ENCODE peak calls at places on chromosomes 11 and 22, in six cellular contexts. One of them, this sample, is unnamed.

GRCh38 chr22:50548046-50548912 is 2.6 kb downstream of the KLHDC7B start:
- DNase-seq in CD8-positive, alpha-beta T cell: peak; percentile 60
- DNase-seq in SJCRH30: no peak
- DNase-seq in lung: no peak
- DNase-seq in CD4-positive, alpha-beta T cell: peak; percentile 67
- DNase-seq in Peyer's patch: peak; percentile 80
- DNase-seq in this sample: no peak

GRCh38 chr22:32861330-32861729 is 59.8 kb downstream of the TIMP3 start:
- DNase-seq in CD8-positive, alpha-beta T cell: no peak
- DNase-seq in SJCRH30: no peak
- DNase-seq in lung: no peak
- DNase-seq in CD4-positive, alpha-beta T cell: no peak
- DNase-seq in Peyer's patch: no peak
- DNase-seq in this sample: no peak

GRCh38 chr11:15671216-15671615 is 556.5 kb downstream of the INSC start:
- DNase-seq in CD8-positive, alpha-beta T cell: no peak
- DNase-seq in SJCRH30: no peak
- DNase-seq in lung: peak; percentile 19
- DNase-seq in CD4-positive, alpha-beta T cell: no peak
- DNase-seq in Peyer's patch: no peak
- DNase-seq in this sample: no peak

GRCh38 chr11:122656631-122657101 is 1.1 kb downstream of the UBASH3B start:
- DNase-seq in CD8-positive, alpha-beta T cell: peak; percentile 8
- DNase-seq in SJCRH30: no peak
- DNase-seq in lung: no peak
- DNase-seq in CD4-positive, alpha-beta T cell: peak; percentile 25
- DNase-seq in Peyer's patch: peak; percentile 61
- DNase-seq in this sample: no peak

GRCh38 chr11:9170450-9170849 is 79.1 kb upstream of the SCUBE2 start:
- DNase-seq in CD8-positive, alpha-beta T cell: no peak
- DNase-seq in SJCRH30: no peak
- DNase-seq in lung: no peak
- DNase-seq in CD4-positive, alpha-beta T cell: no peak
- DNase-seq in Peyer's patch: no peak
- DNase-seq in this sample: no peak

GRCh38 chr22:44363980-44364749 is 51.4 kb upstream of the SHISAL1 start:
- DNase-seq in CD8-positive, alpha-beta T cell: no peak
- DNase-seq in SJCRH30: no peak
- DNase-seq in lung: no peak
- DNase-seq in CD4-positive, alpha-beta T cell: no peak
- DNase-seq in Peyer's patch: no peak
- DNase-seq in this sample: no peak

GRCh38 chr11:2508793-2509192 is 64.0 kb downstream of the KCNQ1 start:
- DNase-seq in CD8-positive, alpha-beta T cell: no peak
- DNase-seq in SJCRH30: no peak
- DNase-seq in lung: no peak
- DNase-seq in CD4-positive, alpha-beta T cell: no peak
- DNase-seq in Peyer's patch: no peak
- DNase-seq in this sample: no peak

GRCh38 chr11:96306933-96307747 is 35.9 kb downstream of the MAML2 start:
- DNase-seq in CD8-positive, alpha-beta T cell: no peak
- DNase-seq in SJCRH30: peak; percentile 81
- DNase-seq in lung: peak; percentile 91
- DNase-seq in CD4-positive, alpha-beta T cell: no peak
- DNase-seq in Peyer's patch: peak; percentile 90
- DNase-seq in this sample: peak; percentile 15

GRCh38 chr11:71580057-71581003 is 2.3 kb downstream of the KRTAP5-11 start:
- DNase-seq in CD8-positive, alpha-beta T cell: no peak
- DNase-seq in SJCRH30: peak; percentile 75
- DNase-seq in lung: peak; percentile 69
- DNase-seq in CD4-positive, alpha-beta T cell: peak; percentile 3
- DNase-seq in Peyer's patch: peak; percentile 77
- DNase-seq in this sample: peak; percentile 27

GRCh38 chr22:38614331-38615122 is 41.7 kb downstream of the FAM227A start:
- DNase-seq in CD8-positive, alpha-beta T cell: no peak
- DNase-seq in SJCRH30: no peak
- DNase-seq in lung: no peak
- DNase-seq in CD4-positive, alpha-beta T cell: no peak
- DNase-seq in Peyer's patch: no peak
- DNase-seq in this sample: no peak

GRCh38 chr11:8225589-8226036 is 38.1 kb downstream of the LMO1 start:
- DNase-seq in CD8-positive, alpha-beta T cell: peak; percentile 66
- DNase-seq in SJCRH30: peak; percentile 79
- DNase-seq in lung: peak; percentile 68
- DNase-seq in CD4-positive, alpha-beta T cell: peak; percentile 54
- DNase-seq in Peyer's patch: peak; percentile 82
- DNase-seq in this sample: peak; percentile 53

GRCh38 chr11:96307748-96308133 is 35.3 kb downstream of the MAML2 start:
- DNase-seq in CD8-positive, alpha-beta T cell: no peak
- DNase-seq in SJCRH30: peak; percentile 48
- DNase-seq in lung: no peak
- DNase-seq in CD4-positive, alpha-beta T cell: no peak
- DNase-seq in Peyer's patch: no peak
- DNase-seq in this sample: no peak

GRCh38 chr11:120197254-120197891 is 13.5 kb upstream of the OAF start:
- DNase-seq in CD8-positive, alpha-beta T cell: no peak
- DNase-seq in SJCRH30: peak; percentile 81
- DNase-seq in lung: no peak
- DNase-seq in CD4-positive, alpha-beta T cell: no peak
- DNase-seq in Peyer's patch: peak; percentile 82
- DNase-seq in this sample: no peak

GRCh38 chr11:117519170-117519569 is 191.5 kb downstream of the CEP164 start:
- DNase-seq in CD8-positive, alpha-beta T cell: no peak
- DNase-seq in SJCRH30: no peak
- DNase-seq in lung: no peak
- DNase-seq in CD4-positive, alpha-beta T cell: no peak
- DNase-seq in Peyer's patch: peak; percentile 83
- DNase-seq in this sample: no peak

GRCh38 chr22:24810043-24810749 is 4.2 kb downstream of the SGSM1 start:
- DNase-seq in CD8-positive, alpha-beta T cell: no peak
- DNase-seq in SJCRH30: no peak
- DNase-seq in lung: no peak
- DNase-seq in CD4-positive, alpha-beta T cell: no peak
- DNase-seq in Peyer's patch: no peak
- DNase-seq in this sample: no peak

GRCh38 chr22:49004484-49005399 is 822.9 kb downstream of the BRD1 start:
- DNase-seq in CD8-positive, alpha-beta T cell: no peak
- DNase-seq in SJCRH30: no peak
- DNase-seq in lung: no peak
- DNase-seq in CD4-positive, alpha-beta T cell: no peak
- DNase-seq in Peyer's patch: peak; percentile 34
- DNase-seq in this sample: no peak

GRCh38 chr11:115161876-115162275 is 342.3 kb downstream of the CADM1 start:
- DNase-seq in CD8-positive, alpha-beta T cell: no peak
- DNase-seq in SJCRH30: no peak
- DNase-seq in lung: no peak
- DNase-seq in CD4-positive, alpha-beta T cell: no peak
- DNase-seq in Peyer's patch: no peak
- DNase-seq in this sample: no peak

GRCh38 chr11:114059278-114059983 is at the start of gene ZBTB16:
- DNase-seq in CD8-positive, alpha-beta T cell: peak; percentile 50
- DNase-seq in SJCRH30: no peak
- DNase-seq in lung: peak; percentile 87
- DNase-seq in CD4-positive, alpha-beta T cell: peak; percentile 54
- DNase-seq in Peyer's patch: peak; percentile 91
- DNase-seq in this sample: peak; percentile 67

GRCh38 chr11:67558084-67558772 is 25.4 kb upstream of the GSTP1 start:
- DNase-seq in CD8-positive, alpha-beta T cell: no peak
- DNase-seq in SJCRH30: no peak
- DNase-seq in lung: peak; percentile 56
- DNase-seq in CD4-positive, alpha-beta T cell: no peak
- DNase-seq in Peyer's patch: peak; percentile 62
- DNase-seq in this sample: no peak

GRCh38 chr22:36881504-36882245 is 20.9 kb downstream of the NCF4 start:
- DNase-seq in CD8-positive, alpha-beta T cell: no peak
- DNase-seq in SJCRH30: no peak
- DNase-seq in lung: no peak
- DNase-seq in CD4-positive, alpha-beta T cell: no peak
- DNase-seq in Peyer's patch: no peak
- DNase-seq in this sample: no peak

GRCh38 chr11:45777127-45777969 is 27.6 kb upstream of the SLC35C1 start:
- DNase-seq in CD8-positive, alpha-beta T cell: no peak
- DNase-seq in SJCRH30: no peak
- DNase-seq in lung: no peak
- DNase-seq in CD4-positive, alpha-beta T cell: no peak
- DNase-seq in Peyer's patch: no peak
- DNase-seq in this sample: no peak

GRCh38 chr22:35868938-35869337 is 151.3 kb downstream of the APOL5 start:
- DNase-seq in CD8-positive, alpha-beta T cell: no peak
- DNase-seq in SJCRH30: no peak
- DNase-seq in lung: no peak
- DNase-seq in CD4-positive, alpha-beta T cell: no peak
- DNase-seq in Peyer's patch: no peak
- DNase-seq in this sample: no peak
- H3K27ac ChIP-seq in CD8-positive, alpha-beta T cell: no peak overlapping the region
- H3K27ac ChIP-seq in SJCRH30: no peak overlapping the region
- H3K27ac ChIP-seq in lung: peak overlapping the region; percentile 13
- H3K27ac ChIP-seq in CD4-positive, alpha-beta T cell: no peak overlapping the region
- H3K27ac ChIP-seq in Peyer's patch: no peak overlapping the region
- H3K27ac ChIP-seq in this sample: no peak overlapping the region

GRCh38 chr22:29855611-29856181 is 17.6 kb upstream of the ASCC2 start:
- DNase-seq in CD8-positive, alpha-beta T cell: no peak
- DNase-seq in SJCRH30: no peak
- DNase-seq in lung: no peak
- DNase-seq in CD4-positive, alpha-beta T cell: no peak
- DNase-seq in Peyer's patch: peak; percentile 15
- DNase-seq in this sample: peak; percentile 23
- H3K27ac ChIP-seq in CD8-positive, alpha-beta T cell: no peak overlapping the region
- H3K27ac ChIP-seq in SJCRH30: no peak overlapping the region
- H3K27ac ChIP-seq in lung: peak overlapping the region; percentile 43
- H3K27ac ChIP-seq in CD4-positive, alpha-beta T cell: no peak overlapping the region
- H3K27ac ChIP-seq in Peyer's patch: no peak overlapping the region
- H3K27ac ChIP-seq in this sample: no peak overlapping the region

GRCh38 chr22:23251445-23252093 is 71.3 kb downstream of the BCR start:
- DNase-seq in CD8-positive, alpha-beta T cell: no peak
- DNase-seq in SJCRH30: no peak
- DNase-seq in lung: no peak
- DNase-seq in CD4-positive, alpha-beta T cell: no peak
- DNase-seq in Peyer's patch: peak; percentile 83
- DNase-seq in this sample: no peak
- H3K27ac ChIP-seq in CD8-positive, alpha-beta T cell: no peak overlapping the region
- H3K27ac ChIP-seq in SJCRH30: no peak overlapping the region
- H3K27ac ChIP-seq in lung: no peak overlapping the region
- H3K27ac ChIP-seq in CD4-positive, alpha-beta T cell: no peak overlapping the region
- H3K27ac ChIP-seq in Peyer's patch: no peak overlapping the region
- H3K27ac ChIP-seq in this sample: no peak overlapping the region

DNA sequence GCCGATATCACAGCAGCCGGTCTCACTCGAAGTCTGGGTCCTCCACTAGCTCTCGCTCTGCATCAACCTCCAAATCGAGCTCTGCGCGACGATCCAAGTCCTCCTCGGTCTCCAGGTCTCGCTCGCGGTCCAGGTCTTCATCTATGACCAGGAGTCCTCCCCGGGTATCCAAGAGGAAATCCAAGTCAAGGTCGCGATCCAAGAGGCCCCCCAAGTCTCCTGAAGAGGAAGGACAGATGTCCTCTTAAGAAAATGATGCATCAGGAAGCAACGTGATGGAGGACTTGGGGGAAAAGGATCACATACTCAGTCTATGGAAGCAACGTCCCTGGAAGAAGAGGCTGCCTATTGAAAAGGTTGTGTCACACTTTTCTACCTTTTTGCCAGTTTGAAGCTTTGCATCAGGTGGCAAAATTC is 1.1 kb downstream of the SRSF8 start:
- DNase-seq in CD8-positive, alpha-beta T cell: peak; percentile 34
- DNase-seq in SJCRH30: no peak
- DNase-seq in lung: peak; percentile 35
- DNase-seq in CD4-positive, alpha-beta T cell: no peak
- DNase-seq in Peyer's patch: no peak
- DNase-seq in this sample: no peak
- H3K27ac ChIP-seq in CD8-positive, alpha-beta T cell: peak overlapping the region; percentile 90
- H3K27ac ChIP-seq in SJCRH30: peak overlapping the region; percentile 67
- H3K27ac ChIP-seq in lung: peak overlapping the region; percentile 96
- H3K27ac ChIP-seq in CD4-positive, alpha-beta T cell: peak overlapping the region; percentile 87
- H3K27ac ChIP-seq in Peyer's patch: peak overlapping the region; percentile 99
- H3K27ac ChIP-seq in this sample: peak overlapping the region; percentile 93

GRCh38 chr22:27986937-27987336 is 67.9 kb upstream of the PITPNB start:
- DNase-seq in CD8-positive, alpha-beta T cell: no peak
- DNase-seq in SJCRH30: no peak
- DNase-seq in lung: no peak
- DNase-seq in CD4-positive, alpha-beta T cell: no peak
- DNase-seq in Peyer's patch: peak; percentile 37
- DNase-seq in this sample: no peak

GRCh38 chr22:27984723-27985122 is 65.7 kb upstream of the PITPNB start:
- DNase-seq in CD8-positive, alpha-beta T cell: no peak
- DNase-seq in SJCRH30: no peak
- DNase-seq in lung: no peak
- DNase-seq in CD4-positive, alpha-beta T cell: no peak
- DNase-seq in Peyer's patch: peak; percentile 43
- DNase-seq in this sample: no peak

GRCh38 chr22:27987557-27987956 is 68.5 kb upstream of the PITPNB start:
- DNase-seq in CD8-positive, alpha-beta T cell: no peak
- DNase-seq in SJCRH30: peak; percentile 83
- DNase-seq in lung: no peak
- DNase-seq in CD4-positive, alpha-beta T cell: no peak
- DNase-seq in Peyer's patch: peak; percentile 18
- DNase-seq in this sample: no peak

GRCh38 chr22:27985323-27986275 is 66.5 kb upstream of the PITPNB start:
- DNase-seq in CD8-positive, alpha-beta T cell: no peak
- DNase-seq in SJCRH30: no peak
- DNase-seq in lung: no peak
- DNase-seq in CD4-positive, alpha-beta T cell: no peak
- DNase-seq in Peyer's patch: peak; percentile 14
- DNase-seq in this sample: no peak

GRCh38 chr22:27986459-27986858 is 67.4 kb upstream of the PITPNB start:
- DNase-seq in CD8-positive, alpha-beta T cell: no peak
- DNase-seq in SJCRH30: no peak
- DNase-seq in lung: no peak
- DNase-seq in CD4-positive, alpha-beta T cell: no peak
- DNase-seq in Peyer's patch: peak; percentile 7
- DNase-seq in this sample: no peak
- H3K27ac ChIP-seq in CD8-positive, alpha-beta T cell: no peak overlapping the region
- H3K27ac ChIP-seq in SJCRH30: no peak overlapping the region
- H3K27ac ChIP-seq in lung: no peak overlapping the region
- H3K27ac ChIP-seq in CD4-positive, alpha-beta T cell: no peak overlapping the region
- H3K27ac ChIP-seq in Peyer's patch: no peak overlapping the region
- H3K27ac ChIP-seq in this sample: no peak overlapping the region

This sample was measured in substantia nigra.